ENCODE peak calls at places on chromosomes 1 and 21, in six cellular contexts. X is HepG2, O is GM12878, L is upper lobe of left lung, F is A549, I is K562. N is an unnamed sample.
A peak's percentile ranks its signal among the peaks of the same experiment; 100 is the strongest.

GRCh38 chr1:76279387-76279748 is 204.8 kb downstream of the ST6GALNAC3 start:
- ATAC-seq in L (peak; percentile 17), X (peak; percentile 53), I (no peak), F (no peak), O (no peak), N (no peak)

GRCh38 chr1:9275161-9275560 is 17.5 kb upstream of the SPSB1 start:
- ATAC-seq in O (no peak), L (peak; percentile 3), F (no peak), I (peak; percentile 23), X (no peak), N (no peak)

GRCh38 chr1:98296681-98297080 is 364.8 kb upstream of the SNX7 start:
- ATAC-seq in X (no peak), F (no peak), O (no peak), I (no peak), L (no peak), N (no peak)

GRCh38 chr1:29256395-29256794 is 20.1 kb downstream of the PTPRU start:
- ATAC-seq in X (peak; percentile 23), L (no peak), F (peak; percentile 66), I (no peak), O (peak; percentile 61), N (no peak)

GRCh38 chr1:201014816-201015200 is 8.7 kb downstream of the KIF21B start:
- ATAC-seq in I (no peak), F (no peak), L (no peak), O (no peak), X (no peak), N (no peak)

GRCh38 chr1:225942574-225942973 is 1.6 kb upstream of the LEFTY2 start:
- ATAC-seq in X (no peak), F (no peak), I (no peak), O (peak; percentile 81), L (no peak), N (peak; percentile 42)

GRCh38 chr21:42652527-42653491 is 612 bp upstream of the PDE9A start:
- ATAC-seq in O (no peak), F (peak; percentile 74), X (peak; percentile 91), L (peak; percentile 80), I (peak; percentile 87), N (peak; percentile 84)

GRCh38 chr21:17371470-17371869 is 141.4 kb upstream of the CXADR start:
- ATAC-seq in I (no peak), X (no peak), F (no peak), O (no peak), L (no peak), N (no peak)

GRCh38 chr1:87403047-87403820 is 74.6 kb downstream of the LMO4 start:
- ATAC-seq in L (peak; percentile 50), O (no peak), F (no peak), X (no peak), I (no peak), N (no peak)

GRCh38 chr1:8364528-8365442 is 46.9 kb downstream of the SLC45A1 start:
- ATAC-seq in O (no peak), F (no peak), L (no peak), X (no peak), I (no peak), N (peak; percentile 48)

GRCh38 chr1:60280256-60280655 is 206.7 kb upstream of the C1orf87 start:
- ATAC-seq in O (no peak), I (no peak), L (no peak), F (no peak), X (no peak), N (no peak)

GRCh38 chr1:61397915-61398314 is 315.6 kb downstream of the NFIA start:
- ATAC-seq in I (no peak), X (no peak), F (no peak), O (no peak), L (no peak), N (peak; percentile 47)

GRCh38 chr1:60904079-60904852 is 178.1 kb upstream of the NFIA start:
- ATAC-seq in F (no peak), L (peak; percentile 53), O (no peak), X (no peak), I (no peak), N (no peak)

GRCh38 chr1:230715510-230715909 is 1.6 kb upstream of the AGT start:
- ATAC-seq in O (no peak), F (no peak), X (no peak), I (no peak), L (no peak), N (no peak)

GRCh38 chr1:204871405-204872037 is 859 bp downstream of the NFASC start:
- ATAC-seq in L (no peak), F (no peak), X (no peak), I (no peak), O (no peak), N (peak; percentile 19)

GRCh38 chr1:25780318-25781129 is 19.5 kb upstream of the SELENON start:
- ATAC-seq in X (peak; percentile 81), L (no peak), I (peak; percentile 79), O (no peak), F (no peak), N (no peak)

GRCh38 chr21:31724552-31724951 is 7.4 kb downstream of the SCAF4 start:
- ATAC-seq in I (no peak), X (no peak), O (peak; percentile 9), F (no peak), L (no peak), N (no peak)

GRCh38 chr21:35147439-35147838 is 98.3 kb upstream of the RUNX1 start:
- ATAC-seq in L (no peak), O (no peak), X (no peak), F (no peak), I (no peak), N (no peak)

GRCh38 chr1:18282851-18283600 is 175.4 kb downstream of the IGSF21 start:
- ATAC-seq in L (no peak), I (no peak), F (no peak), O (peak; percentile 65), X (no peak), N (no peak)

GRCh38 chr1:235980976-235981375 is 83.9 kb downstream of the NID1 start:
- ATAC-seq in F (no peak), O (no peak), X (no peak), I (no peak), L (peak; percentile 53), N (no peak)

GRCh38 chr1:151853411-151853930 is at the start of gene THEM5:
- ATAC-seq in L (no peak), I (peak; percentile 68), F (no peak), O (peak; percentile 36), X (no peak), N (no peak)

GRCh38 chr21:40386301-40386911 is 460.6 kb downstream of the DSCAM start:
- ATAC-seq in L (peak; percentile 68), F (peak; percentile 59), X (peak; percentile 94), I (peak; percentile 77), O (no peak), N (peak; percentile 61)

DNA sequence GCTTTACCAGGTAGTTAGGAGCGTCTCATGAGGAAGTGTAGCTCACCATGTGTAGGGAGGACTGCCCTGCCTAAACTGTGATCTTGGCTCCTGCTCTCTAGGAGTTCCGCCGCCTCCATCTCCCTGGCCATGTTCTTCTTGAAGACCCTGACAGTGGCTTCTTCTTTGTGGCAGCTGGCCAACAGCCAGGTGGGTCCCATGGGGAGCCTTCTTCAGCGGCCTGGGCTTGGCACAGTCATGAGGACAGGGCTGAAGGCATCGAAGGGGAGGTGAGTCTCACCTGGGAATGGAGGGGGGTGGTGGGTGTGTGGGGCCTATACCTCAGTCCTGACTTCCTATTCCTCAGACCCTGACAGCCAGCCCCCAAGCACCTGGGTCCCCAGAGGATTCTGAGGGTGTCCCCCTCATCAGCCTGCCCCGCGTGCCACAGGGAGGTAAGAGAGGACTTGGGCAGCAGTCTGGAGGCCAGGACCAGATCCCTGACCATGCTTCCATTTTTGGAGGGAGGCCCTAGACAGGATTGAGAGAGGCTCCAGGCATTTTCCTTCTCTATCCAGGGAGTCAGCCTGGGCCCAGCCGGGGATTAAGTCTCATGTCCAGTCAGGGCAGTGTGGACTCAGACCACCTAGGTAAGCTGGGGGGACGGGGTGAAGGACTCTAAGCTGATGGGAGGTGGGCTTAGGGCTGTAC is 21.4 kb downstream of the HYI start:
- ATAC-seq in L (no peak), O (no peak), I (no peak), F (no peak), X (no peak), N (no peak)
- H3K4me1 ChIP-seq in L (peaks cover 3% of the 10 kb centered on the region), O (no peaks in the 10 kb centered on the region), I (no peaks in the 10 kb centered on the region), F (no peaks in the 10 kb centered on the region), X (no peaks in the 10 kb centered on the region), N (peaks cover 9% of the 10 kb centered on the region)

DNA sequence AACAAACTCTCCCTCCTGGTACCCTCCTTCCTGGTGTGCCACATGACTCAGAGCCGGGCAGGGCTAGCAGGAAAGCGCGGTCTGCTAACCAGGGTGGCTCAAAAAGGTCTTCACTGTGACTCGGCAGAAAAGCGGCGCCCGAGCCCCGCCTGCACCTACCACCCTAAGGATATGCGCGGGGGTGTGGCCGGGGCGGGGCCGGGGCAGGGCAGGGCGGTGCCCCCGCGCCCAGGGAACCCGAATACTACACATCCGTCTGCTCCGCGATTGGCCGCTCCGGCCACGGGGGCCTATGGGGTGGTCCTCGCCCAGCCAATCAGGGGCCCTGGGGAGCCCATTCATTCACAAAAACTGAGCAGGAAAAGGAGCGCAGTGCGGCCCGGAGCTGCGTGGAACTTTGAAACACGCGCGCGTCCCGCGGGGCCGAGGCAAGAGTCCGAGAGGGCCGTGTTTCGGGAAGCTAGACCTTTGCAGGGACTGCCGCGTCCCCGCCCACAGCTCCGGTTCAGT is 1.7 kb downstream of the LRP8 start:
- ATAC-seq in O (peak; percentile 95), F (peak; percentile 81), I (peak; percentile 93), X (peak; percentile 92), L (peak; percentile 91), N (peak; percentile 89)
- TF ChIP-seq POLR2A in O (peak; percentile 83), F (peak; percentile 50), I (peak; percentile 98), X (peak; percentile 93), L (peak; percentile 33), N (no peak)

DNA sequence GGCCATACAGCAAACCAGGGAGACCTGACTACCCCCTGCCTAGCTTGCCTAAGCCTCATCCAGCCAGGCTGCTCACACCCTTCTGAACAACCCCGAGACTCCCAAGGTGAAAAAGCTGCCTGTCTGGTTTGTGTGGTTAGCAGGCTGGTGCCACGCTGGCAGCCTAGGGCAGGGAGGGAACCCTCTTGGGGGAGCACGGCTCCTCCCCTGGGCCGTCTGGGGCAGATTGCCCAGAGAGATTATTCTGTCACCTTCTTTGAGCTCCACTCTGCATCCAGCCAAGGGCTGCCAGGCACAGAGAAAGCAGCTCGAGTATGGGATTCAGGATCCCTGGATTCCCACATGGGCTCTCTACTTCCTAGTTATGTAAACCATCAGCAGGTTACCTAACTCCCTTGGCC is 27.5 kb upstream of the TCEA3 start:
- ATAC-seq in L (peak; percentile 65), O (peak; percentile 29), F (no peak), X (no peak), I (peak; percentile 47), N (peak; percentile 54)
- TF ChIP-seq EP300 in L (no peak), O (no peak), F (no peak), X (no peak), I (no peak), N (no peak)

DNA sequence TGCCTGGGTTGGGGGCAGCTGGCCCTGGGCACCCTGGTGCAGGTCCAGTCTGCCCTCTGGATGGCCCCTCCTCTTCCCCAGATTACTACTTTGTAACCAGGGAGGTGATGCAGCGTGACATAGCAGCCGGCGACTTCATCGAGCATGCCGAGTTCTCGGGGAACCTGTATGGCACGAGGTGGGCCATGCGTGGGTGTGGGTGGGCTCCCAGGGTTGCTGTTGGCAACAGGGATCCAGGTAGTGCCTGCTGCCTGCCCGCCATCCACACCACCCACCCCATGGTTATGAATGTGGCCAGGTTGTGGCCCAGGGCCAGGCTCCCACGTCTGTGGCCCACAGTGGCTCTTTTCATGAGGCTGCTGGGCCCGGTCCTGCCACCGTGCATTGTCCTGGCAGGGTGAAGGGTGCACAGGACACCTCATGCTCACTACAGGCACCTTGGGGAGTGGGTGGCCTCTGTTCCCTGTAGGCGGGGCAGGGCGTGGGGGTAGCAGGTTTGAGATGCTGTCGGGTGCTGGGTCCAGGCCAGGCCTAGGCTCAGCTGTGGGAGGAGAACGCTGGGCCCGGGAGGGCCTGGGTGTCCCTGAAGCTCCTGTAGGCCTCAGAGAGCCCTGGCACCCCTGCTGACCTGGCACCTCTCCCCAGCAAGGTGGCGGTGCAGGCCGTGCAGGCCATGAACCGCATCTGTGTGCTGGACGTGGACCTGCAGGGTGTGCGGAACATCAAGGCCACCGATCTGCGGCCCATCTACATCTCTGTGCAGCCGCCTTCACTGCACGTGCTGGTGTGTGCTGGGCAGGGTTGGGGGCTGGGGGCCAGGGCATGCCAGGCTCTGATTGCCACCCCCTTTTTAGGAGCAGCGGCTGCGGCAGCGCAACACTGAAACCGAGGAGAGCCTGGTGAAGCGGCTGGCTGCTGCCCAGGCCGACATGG is 2.7 kb upstream of the GJC2 start:
- ATAC-seq in L (no peak), F (no peak), I (no peak), X (no peak), O (no peak), N (no peak)
- H3K4me1 ChIP-seq in L (peaks cover 95% of the 10 kb centered on the region), F (peaks cover 7% of the 10 kb centered on the region), I (peaks cover 59% of the 10 kb centered on the region), X (peaks cover 61% of the 10 kb centered on the region), O (peaks cover 5% of the 10 kb centered on the region), N (peaks cover 9% of the 10 kb centered on the region)